ENCODE peak calls at places on chromosomes 3 and 15, in seven cellular contexts. K is cardiac muscle cell, W is A673, P is DND-41, M is HL-60, L is fibroblast of the aortic adventitia, Y is AG04450. Q is an unnamed sample.
A peak's percentile ranks its signal among the peaks of the same experiment; 100 is the strongest.

GRCh38 chr15:78070049-78070698 is 7.3 kb downstream of the TBC1D2B start:
- DNase-seq in K (no peak), W (no peak), P (peak; percentile 78), M (peak; percentile 88), L (no peak), Y (no peak), Q (peak; percentile 34)

GRCh38 chr15:38714309-38715072 is 149.9 kb upstream of the RASGRP1 start:
- DNase-seq in K (peak; percentile 94), W (no peak), P (no peak), M (no peak), L (peak; percentile 90), Y (peak; percentile 86), Q (no peak)

GRCh38 chr3:73546961-73547360 is 77.8 kb downstream of the PDZRN3 start:
- DNase-seq in K (peak; percentile 77), W (no peak), P (no peak), M (no peak), L (peak; percentile 94), Y (peak; percentile 81), Q (no peak)

GRCh38 chr15:66306381-66306780 is 13.0 kb downstream of the DIS3L start:
- DNase-seq in K (no peak), W (no peak), P (no peak), M (no peak), L (no peak), Y (no peak), Q (no peak)

GRCh38 chr3:154120903-154121235 is 321 bp upstream of the ARHGEF26 start:
- DNase-seq in K (no peak), W (no peak), P (no peak), M (no peak), L (no peak), Y (no peak), Q (no peak)

GRCh38 chr3:119810018-119810435 is 28.1 kb downstream of the NR1I2 start:
- DNase-seq in K (peak; percentile 46), W (peak; percentile 30), P (no peak), M (peak; percentile 48), L (peak; percentile 16), Y (no peak), Q (peak; percentile 31)

GRCh38 chr15:78508272-78508671 is 895 bp downstream of the HYKK start:
- DNase-seq in K (no peak), W (no peak), P (no peak), M (no peak), L (no peak), Y (no peak), Q (no peak)

GRCh38 chr15:68408526-68408925 is 23.4 kb downstream of the ITGA11 start:
- DNase-seq in K (no peak), W (no peak), P (no peak), M (no peak), L (no peak), Y (no peak), Q (peak; percentile 18)

GRCh38 chr15:94965593-94965992 is 734.2 kb downstream of the MCTP2 start:
- DNase-seq in K (no peak), W (no peak), P (no peak), M (no peak), L (no peak), Y (no peak), Q (no peak)

GRCh38 chr3:146464005-146464595 is 5.3 kb downstream of the PLSCR2 start:
- DNase-seq in K (peak; percentile 25), W (no peak), P (no peak), M (no peak), L (peak; percentile 58), Y (no peak), Q (no peak)

GRCh38 chr3:100006570-100007271 is 107.6 kb downstream of the FILIP1L start:
- DNase-seq in K (peak; percentile 58), W (no peak), P (no peak), M (no peak), L (peak; percentile 75), Y (peak; percentile 11), Q (no peak)

GRCh38 chr3:138114988-138115971 is at the start of gene DZIP1L:
- DNase-seq in K (peak; percentile 78), W (peak; percentile 68), P (no peak), M (peak; percentile 30), L (peak; percentile 57), Y (peak; percentile 36), Q (no peak)

GRCh38 chr3:191963182-191963581 is 502.2 kb downstream of the PYDC2 start:
- DNase-seq in K (no peak), W (peak; percentile 78), P (no peak), M (no peak), L (no peak), Y (no peak), Q (no peak)

GRCh38 chr3:171028779-171029232 is 2.3 kb upstream of the SLC2A2 start:
- DNase-seq in K (peak; percentile 94), W (no peak), P (no peak), M (no peak), L (peak; percentile 97), Y (peak; percentile 76), Q (no peak)

GRCh38 chr3:194867270-194867983 is 181.7 kb downstream of the FAM43A start:
- DNase-seq in K (peak; percentile 66), W (peak; percentile 40), P (no peak), M (peak; percentile 48), L (no peak), Y (no peak), Q (no peak)

GRCh38 chr3:151135548-151136337 is 50.3 kb downstream of the MED12L start:
- DNase-seq in K (no peak), W (no peak), P (peak; percentile 83), M (no peak), L (no peak), Y (no peak), Q (peak; percentile 37)

GRCh38 chr3:182920515-182921084 is 59.7 kb downstream of the DCUN1D1 start:
- DNase-seq in K (no peak), W (peak; percentile 49), P (no peak), M (no peak), L (peak; percentile 47), Y (no peak), Q (no peak)

GRCh38 chr3:82474711-82475110 is 713.3 kb upstream of the GBE1 start:
- DNase-seq in K (no peak), W (no peak), P (no peak), M (no peak), L (no peak), Y (no peak), Q (no peak)

GRCh38 chr3:22284559-22284958 is 533.5 kb upstream of the ZNF385D start:
- DNase-seq in K (peak; percentile 65), W (no peak), P (no peak), M (no peak), L (peak; percentile 58), Y (no peak), Q (no peak)

GRCh38 chr3:58261954-58262666 is 24.5 kb downstream of the ABHD6 start:
- DNase-seq in K (no peak), W (no peak), P (no peak), M (no peak), L (no peak), Y (no peak), Q (no peak)

GRCh38 chr3:158789592-158789991 is 12.3 kb upstream of the MFSD1 start:
- DNase-seq in K (peak; percentile 79), W (peak; percentile 48), P (no peak), M (peak; percentile 43), L (peak; percentile 82), Y (no peak), Q (no peak)

GRCh38 chr3:158794206-158794605 is 7.6 kb upstream of the MFSD1 start:
- DNase-seq in K (no peak), W (no peak), P (no peak), M (no peak), L (no peak), Y (no peak), Q (no peak)

GRCh38 chr3:158788446-158788845 is 13.4 kb upstream of the MFSD1 start:
- DNase-seq in K (no peak), W (no peak), P (no peak), M (no peak), L (no peak), Y (no peak), Q (no peak)

GRCh38 chr3:158792709-158793108 is 9.1 kb upstream of the MFSD1 start:
- DNase-seq in K (peak; percentile 94), W (no peak), P (no peak), M (no peak), L (peak; percentile 96), Y (peak; percentile 72), Q (no peak)

GRCh38 chr3:158791259-158791920 is 10.5 kb upstream of the MFSD1 start:
- DNase-seq in K (peak; percentile 90), W (peak; percentile 83), P (peak; percentile 50), M (peak; percentile 68), L (peak; percentile 91), Y (no peak), Q (peak; percentile 66)
- H3K4me3 ChIP-seq in K (no peak overlapping the region), W (no peak overlapping the region), P (no peak overlapping the region), M (no peak overlapping the region), L (no peak overlapping the region), Y (no peak overlapping the region), Q (no peak overlapping the region)

GRCh38 chr3:137100326-137100725 is 142.5 kb downstream of the IL20RB start:
- DNase-seq in K (no peak), W (no peak), P (no peak), M (no peak), L (no peak), Y (no peak), Q (no peak)

GRCh38 chr3:137103739-137104138 is 146.0 kb downstream of the IL20RB start:
- DNase-seq in K (no peak), W (no peak), P (no peak), M (no peak), L (no peak), Y (no peak), Q (no peak)

GRCh38 chr3:137110392-137110996 is 152.7 kb downstream of the IL20RB start:
- DNase-seq in K (peak; percentile 46), W (peak; percentile 51), P (peak; percentile 14), M (no peak), L (peak; percentile 44), Y (no peak), Q (no peak)

DNA sequence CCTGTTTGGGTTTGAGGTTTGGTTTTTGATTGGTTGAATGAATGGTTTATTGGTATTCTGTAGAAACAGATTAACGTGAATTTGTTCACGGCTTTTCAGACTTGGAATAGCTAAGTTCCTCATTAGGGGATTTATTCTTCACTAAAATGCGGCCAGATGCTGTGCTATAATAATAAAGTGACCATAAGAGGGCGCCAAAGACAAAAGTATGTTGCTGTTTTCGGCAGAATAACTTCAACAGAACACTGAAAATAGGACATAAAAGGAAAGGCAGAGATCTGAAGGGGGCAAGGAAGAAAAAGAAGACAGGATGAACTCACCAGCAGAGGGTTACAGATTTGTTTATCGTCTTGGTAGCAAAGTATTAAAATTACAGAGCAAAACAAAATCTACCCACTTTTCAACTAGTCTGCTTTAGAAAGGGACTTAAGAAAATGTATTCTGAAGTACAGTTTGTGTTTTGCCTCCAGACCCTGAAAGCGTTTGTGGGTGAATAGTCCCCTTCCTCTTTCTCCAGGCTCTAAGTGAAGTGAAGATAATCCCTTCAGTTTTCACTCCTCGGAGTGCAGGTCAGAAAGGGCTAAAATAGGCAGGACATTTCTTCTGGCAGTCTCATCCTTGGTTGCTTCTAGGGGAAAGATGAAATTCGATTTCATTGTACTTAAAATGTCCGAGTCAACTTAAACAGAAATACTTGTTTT is 147.6 kb downstream of the IL20RB start:
- DNase-seq in K (peak; percentile 78), W (peak; percentile 77), P (peak; percentile 30), M (peak; percentile 42), L (peak; percentile 76), Y (peak; percentile 30), Q (peak; percentile 48)
- H3K4me3 ChIP-seq in K (no peak overlapping the region), W (no peak overlapping the region), P (no peak overlapping the region), M (no peak overlapping the region), L (peak overlapping the region; percentile 23), Y (no peak overlapping the region), Q (no peak overlapping the region)

GRCh38 chr3:53843195-53844177 is 2.7 kb downstream of the CHDH start:
- DNase-seq in K (no peak), W (no peak), P (no peak), M (no peak), L (no peak), Y (no peak), Q (no peak)
- H3K4me3 ChIP-seq in K (no peak overlapping the region), W (no peak overlapping the region), P (no peak overlapping the region), M (no peak overlapping the region), L (no peak overlapping the region), Y (no peak overlapping the region), Q (no peak overlapping the region)

GRCh38 chr3:33437556-33438283 is 2.5 kb downstream of the UBP1 start:
- DNase-seq in K (peak; percentile 83), W (peak; percentile 19), P (no peak), M (no peak), L (peak; percentile 75), Y (no peak), Q (no peak)
- H3K4me3 ChIP-seq in K (peak overlapping the region; percentile 88), W (peak overlapping the region; percentile 63), P (no peak overlapping the region), M (peak overlapping the region; percentile 88), L (peak overlapping the region; percentile 74), Y (peak overlapping the region; percentile 86), Q (peak overlapping the region; percentile 63)

Q was measured in naive thymus-derived CD4-positive, alpha-beta T cell.